ENCODE peak calls at places on chromosome 13, in ten cellular contexts. N, P, Z, S, R, I, X, E, J and U are unnamed samples.
A peak's percentile ranks its signal among the peaks of the same experiment; 100 is the strongest.

GRCh38 chr13:26062853-26063444 is 11.1 kb upstream of the SHISA2 start:
- DNase-seq in J (no peak), R (peak; percentile 33), E (no peak), S (peak; percentile 55), I (no peak), N (peak; percentile 58), P (peak; percentile 66), Z (peak; percentile 75), X (peak; percentile 63), U (no peak)

GRCh38 chr13:45928843-45929242 is 77.3 kb upstream of the SIAH3 start:
- DNase-seq in J (no peak), S (peak; percentile 40), N (peak; percentile 16), I (no peak), Z (no peak), X (no peak), R (no peak), P (no peak), E (no peak), U (no peak)

GRCh38 chr13:96238861-96239260 is 149.0 kb downstream of the HS6ST3 start:
- DNase-seq in N (peak; percentile 68), R (no peak), Z (no peak), E (no peak), X (no peak), S (no peak), J (no peak), I (no peak), P (peak; percentile 15), U (no peak)

GRCh38 chr13:67299731-67300130 is 69.6 kb upstream of the PCDH9 start:
- DNase-seq in I (no peak), S (no peak), P (peak; percentile 83), J (no peak), X (peak; percentile 21), N (peak; percentile 66), Z (no peak), E (no peak), R (peak; percentile 38), U (no peak)

GRCh38 chr13:111474136-111475002 is 153.9 kb downstream of the TEX29 start:
- DNase-seq in J (peak; percentile 7), Z (peak; percentile 56), R (peak; percentile 35), X (peak; percentile 38), S (peak; percentile 31), P (peak; percentile 63), E (no peak), N (peak; percentile 19), I (no peak), U (peak; percentile 83)

GRCh38 chr13:71786815-71787214 is 80.2 kb downstream of the DACH1 start:
- DNase-seq in P (no peak), Z (no peak), E (no peak), I (no peak), R (no peak), N (no peak), X (no peak), J (no peak), S (no peak), U (no peak)

GRCh38 chr13:23074054-23074805 is 106.5 kb upstream of the SGCG start:
- DNase-seq in X (no peak), J (no peak), E (no peak), R (peak; percentile 11), N (no peak), I (no peak), P (no peak), Z (no peak), S (peak; percentile 33), U (no peak)

GRCh38 chr13:57635541-57635940 is 4.0 kb downstream of the PCDH17 start:
- DNase-seq in E (no peak), N (peak; percentile 14), J (no peak), R (no peak), X (no peak), I (no peak), Z (no peak), S (no peak), P (no peak), U (no peak)

GRCh38 chr13:107138468-107138867 is 570.5 kb upstream of the ARGLU1 start:
- DNase-seq in X (no peak), R (no peak), I (no peak), N (no peak), Z (no peak), S (no peak), E (no peak), P (no peak), J (peak; percentile 3), U (no peak)

GRCh38 chr13:77751513-77752456 is 54.3 kb downstream of the SLAIN1 start:
- DNase-seq in S (peak; percentile 52), N (peak; percentile 29), P (peak; percentile 70), X (peak; percentile 22), E (peak; percentile 61), Z (peak; percentile 62), I (no peak), J (peak; percentile 23), R (peak; percentile 37), U (no peak)

GRCh38 chr13:50916701-50917184 is 7.2 kb downstream of the RNASEH2B start:
- DNase-seq in I (no peak), N (no peak), R (no peak), E (peak; percentile 57), J (no peak), P (no peak), S (no peak), Z (no peak), X (no peak), U (no peak)

GRCh38 chr13:25901460-25902376 is 150.1 kb downstream of the SHISA2 start:
- DNase-seq in P (peak; percentile 73), N (peak; percentile 87), J (no peak), X (peak; percentile 97), R (peak; percentile 11), S (no peak), I (no peak), Z (no peak), E (no peak), U (no peak)

GRCh38 chr13:36769126-36769525 is 49.9 kb upstream of the RFXAP start:
- DNase-seq in X (no peak), Z (no peak), S (no peak), R (no peak), N (no peak), P (no peak), J (no peak), E (no peak), I (no peak), U (no peak)

GRCh38 chr13:110262494-110262893 is 44.5 kb downstream of the COL4A1 start:
- DNase-seq in J (no peak), X (no peak), P (no peak), R (no peak), I (no peak), S (no peak), E (no peak), Z (no peak), N (no peak), U (no peak)

GRCh38 chr13:28464861-28465260 is 30.1 kb downstream of the FLT1 start:
- DNase-seq in S (no peak), P (no peak), I (no peak), J (no peak), Z (no peak), E (no peak), R (no peak), N (no peak), X (no peak), U (no peak)

GRCh38 chr13:29487466-29488454 is 107.7 kb downstream of the SLC7A1 start:
- DNase-seq in N (no peak), S (no peak), X (no peak), Z (no peak), P (no peak), J (no peak), R (no peak), I (no peak), E (peak; percentile 28), U (no peak)

DNA sequence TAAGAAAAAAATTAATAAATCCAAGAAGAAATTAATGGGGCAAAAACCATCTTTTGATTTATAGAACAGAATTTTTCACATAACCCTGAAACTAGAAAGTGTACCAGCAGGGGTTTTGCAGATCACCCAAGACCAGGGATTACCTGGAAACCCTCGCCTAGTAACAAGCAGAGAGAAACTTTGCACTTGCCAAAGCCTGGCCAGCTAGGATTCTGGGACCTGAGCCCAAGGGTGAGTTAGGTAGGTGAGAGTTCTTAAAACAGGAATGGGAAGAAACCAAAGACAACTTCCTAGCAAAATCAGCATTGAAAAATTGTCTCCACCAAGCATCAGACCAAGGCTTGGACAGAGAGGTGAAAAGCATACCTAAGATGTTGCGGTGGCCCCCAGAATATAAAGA is 247.0 kb upstream of the NBEA start:
- DNase-seq in E (no peak), P (no peak), Z (no peak), R (no peak), I (no peak), S (no peak), J (no peak), N (no peak), X (no peak), U (no peak)
- TF ChIP-seq CTCF in E (no peak), P (no peak), Z (no peak), R (no peak), I (no peak), S (no peak), J (no peak), N (no peak), X (no peak), U (no peak)

GRCh38 chr13:80040977-80041310 is 300.0 kb downstream of the SPRY2 start:
- DNase-seq in E (no peak), S (no peak), I (no peak), P (no peak), J (no peak), Z (no peak), X (no peak), R (no peak), N (no peak), U (no peak)
- TF ChIP-seq CTCF in E (no peak), S (no peak), I (no peak), P (no peak), J (no peak), Z (no peak), X (no peak), R (no peak), N (no peak), U (no peak)

GRCh38 chr13:40666058-40666904 is at the start of gene FOXO1:
- DNase-seq in Z (peak; percentile 91), P (peak; percentile 78), J (peak; percentile 89), I (peak; percentile 93), X (peak; percentile 80), E (peak; percentile 95), S (peak; percentile 92), R (peak; percentile 74), N (peak; percentile 89), U (peak; percentile 96)
- TF ChIP-seq CTCF in Z (no peak), P (no peak), J (no peak), I (no peak), X (no peak), E (no peak), S (no peak), R (no peak), N (no peak), U (no peak)

GRCh38 chr13:60265566-60265965 is 101.8 kb upstream of the DIAPH3 start:
- DNase-seq in P (no peak), I (no peak), X (no peak), S (no peak), N (peak; percentile 26), R (no peak), E (no peak), Z (no peak), J (no peak), U (no peak)

GRCh38 chr13:60258349-60258748 is 94.6 kb upstream of the DIAPH3 start:
- DNase-seq in N (no peak), S (no peak), P (no peak), Z (no peak), R (no peak), I (no peak), X (no peak), J (no peak), E (no peak), U (no peak)

GRCh38 chr13:60261432-60262351 is 98.0 kb upstream of the DIAPH3 start:
- DNase-seq in E (no peak), I (no peak), R (no peak), N (no peak), X (no peak), S (peak; percentile 63), P (no peak), J (no peak), Z (peak; percentile 4), U (no peak)

GRCh38 chr13:60260440-60260839 is 96.7 kb upstream of the DIAPH3 start:
- DNase-seq in Z (no peak), P (no peak), R (no peak), N (no peak), I (no peak), E (no peak), J (no peak), S (no peak), X (no peak), U (no peak)
- TF ChIP-seq CTCF in Z (peak; percentile 12), P (no peak), R (no peak), N (no peak), I (no peak), E (no peak), J (no peak), S (no peak), X (peak; percentile 25), U (peak; percentile 14)